ENCODE peak calls at places on chromosome 5, in nine cellular contexts. Y is cardiac muscle cell, G is DND-41, M is SK-N-SH, H is mammary epithelial cell, S is GM13977, C is heart right ventricle, X is testis, I is kidney epithelial cell. V is an unnamed sample.

GRCh38 chr5:113000466-113000865 is 23.9 kb downstream of the DCP2 start:
- DNase-seq in Y (no peak), G (no peak), M (no peak), H (peak), S (no peak), C (no peak), X (no peak), I (no peak), V (no peak)

GRCh38 chr5:180216646-180217171 is 7.7 kb upstream of the RASGEF1C start:
- DNase-seq in Y (no peak), G (no peak), M (no peak), H (no peak), S (no peak), C (no peak), X (no peak), I (no peak), V (no peak)

GRCh38 chr5:72465601-72466563 is 41.3 kb downstream of the ZNF366 start:
- DNase-seq in Y (peak), G (no peak), M (no peak), H (peak), S (peak), C (no peak), X (no peak), I (peak), V (no peak)

GRCh38 chr5:31581498-31582099 is 49.5 kb downstream of the C5orf22 start:
- DNase-seq in Y (peak), G (no peak), M (peak), H (peak), S (no peak), C (no peak), X (no peak), I (no peak), V (no peak)

GRCh38 chr5:136087961-136088871 is 44.4 kb upstream of the SMAD5 start:
- DNase-seq in Y (peak), G (no peak), M (no peak), H (peak), S (no peak), C (peak), X (peak), I (no peak), V (no peak)

GRCh38 chr5:107553063-107553676 is 117.6 kb downstream of the EFNA5 start:
- DNase-seq in Y (peak), G (no peak), M (no peak), H (peak), S (no peak), C (no peak), X (no peak), I (no peak), V (peak)

GRCh38 chr5:34616665-34617064 is 39.5 kb upstream of the RAI14 start:
- DNase-seq in Y (no peak), G (no peak), M (no peak), H (no peak), S (no peak), C (no peak), X (no peak), I (no peak), V (no peak)

GRCh38 chr5:179878222-179879002 is 19.8 kb upstream of the MRNIP start:
- DNase-seq in Y (no peak), G (no peak), M (no peak), H (no peak), S (no peak), C (no peak), X (no peak), I (no peak), V (no peak)

GRCh38 chr5:81506900-81507588 is 113.1 kb upstream of the ACOT12 start:
- DNase-seq in Y (peak), G (peak), M (peak), H (peak), S (peak), C (peak), X (peak), I (peak), V (no peak)

GRCh38 chr5:154756203-154756870 is 1.2 kb downstream of the LARP1 start:
- DNase-seq in Y (peak), G (peak), M (peak), H (peak), S (no peak), C (peak), X (peak), I (no peak), V (peak)

GRCh38 chr5:76527685-76528161 is 95.5 kb downstream of the F2RL2 start:
- DNase-seq in Y (no peak), G (no peak), M (no peak), H (peak), S (no peak), C (no peak), X (no peak), I (peak), V (no peak)

GRCh38 chr5:10499066-10499465 is 57.4 kb downstream of the ROPN1L start:
- DNase-seq in Y (no peak), G (no peak), M (no peak), H (no peak), S (no peak), C (no peak), X (no peak), I (no peak), V (no peak)

GRCh38 chr5:178467261-178468195 is 122.7 kb downstream of the COL23A1 start:
- DNase-seq in Y (peak), G (no peak), M (no peak), H (no peak), S (no peak), C (peak), X (peak), I (no peak), V (no peak)

GRCh38 chr5:117204404-117204803 is 629.8 kb upstream of the SEMA6A start:
- DNase-seq in Y (no peak), G (no peak), M (no peak), H (no peak), S (no peak), C (no peak), X (no peak), I (no peak), V (no peak)

GRCh38 chr5:103674321-103674720 is 111.7 kb upstream of the NUDT12 start:
- DNase-seq in Y (no peak), G (no peak), M (no peak), H (no peak), S (no peak), C (no peak), X (no peak), I (no peak), V (no peak)

GRCh38 chr5:55708732-55709131 is 3.4 kb downstream of the SLC38A9 start:
- DNase-seq in Y (no peak), G (no peak), M (no peak), H (peak), S (no peak), C (no peak), X (no peak), I (no peak), V (no peak)

GRCh38 chr5:1008451-1009358 is at the start of gene NKD2:
- DNase-seq in Y (peak), G (peak), M (peak), H (no peak), S (peak), C (peak), X (peak), I (no peak), V (peak)

GRCh38 chr5:125198270-125198974 is 452.0 kb upstream of the ZNF608 start:
- DNase-seq in Y (peak), G (peak), M (peak), H (peak), S (no peak), C (peak), X (peak), I (no peak), V (peak)

GRCh38 chr5:68329554-68329953 is 114.0 kb downstream of the PIK3R1 start:
- DNase-seq in Y (peak), G (no peak), M (no peak), H (no peak), S (no peak), C (no peak), X (no peak), I (no peak), V (no peak)

GRCh38 chr5:42992035-42992570 is 48.0 kb downstream of the ANXA2R start:
- DNase-seq in Y (peak), G (peak), M (peak), H (peak), S (peak), C (peak), X (peak), I (no peak), V (peak)

GRCh38 chr5:2739360-2740050 is 12.0 kb downstream of the IRX2 start:
- DNase-seq in Y (peak), G (no peak), M (no peak), H (peak), S (no peak), C (no peak), X (no peak), I (no peak), V (peak)

GRCh38 chr5:157115012-157115411 is 6.2 kb upstream of the HAVCR2 start:
- DNase-seq in Y (no peak), G (no peak), M (no peak), H (no peak), S (no peak), C (no peak), X (no peak), I (no peak), V (no peak)

GRCh38 chr5:76785493-76785892 is 33.3 kb upstream of the F2RL1 start:
- DNase-seq in Y (no peak), G (no peak), M (no peak), H (peak), S (no peak), C (no peak), X (no peak), I (peak), V (no peak)

GRCh38 chr5:6583049-6583880 is 49.6 kb downstream of the NSUN2 start:
- DNase-seq in Y (peak), G (no peak), M (peak), H (no peak), S (peak), C (no peak), X (peak), I (no peak), V (peak)

GRCh38 chr5:133247881-133248642 is 196.2 kb downstream of the HSPA4 start:
- DNase-seq in Y (peak), G (no peak), M (peak), H (no peak), S (no peak), C (peak), X (peak), I (no peak), V (no peak)
- TF ChIP-seq CTCF in Y (peak), G (no peak), M (peak), H (no peak), S (peak), C (peak), X (no peak), I (peak), V (peak)

GRCh38 chr5:75335952-75336624 is 932 bp upstream of the HMGCR start:
- DNase-seq in Y (peak), G (peak), M (peak), H (peak), S (peak), C (peak), X (no peak), I (peak), V (no peak)
- TF ChIP-seq CTCF in Y (peak), G (peak), M (peak), H (peak), S (no peak), C (no peak), X (no peak), I (peak), V (peak)

GRCh38 chr5:159508344-159508743 is 178.1 kb upstream of the IL12B start:
- DNase-seq in Y (no peak), G (no peak), M (no peak), H (no peak), S (no peak), C (peak), X (peak), I (no peak), V (no peak)

GRCh38 chr5:159507661-159508060 is 177.4 kb upstream of the IL12B start:
- DNase-seq in Y (no peak), G (no peak), M (no peak), H (no peak), S (no peak), C (no peak), X (no peak), I (no peak), V (no peak)

GRCh38 chr5:159509002-159509660 is 178.8 kb upstream of the IL12B start:
- DNase-seq in Y (peak), G (no peak), M (no peak), H (no peak), S (no peak), C (no peak), X (peak), I (no peak), V (no peak)

GRCh38 chr5:159511570-159511969 is 181.3 kb upstream of the IL12B start:
- DNase-seq in Y (no peak), G (no peak), M (no peak), H (peak), S (no peak), C (no peak), X (no peak), I (no peak), V (no peak)

GRCh38 chr5:159510282-159510681 is 180.0 kb upstream of the IL12B start:
- DNase-seq in Y (peak), G (no peak), M (peak), H (no peak), S (no peak), C (peak), X (peak), I (no peak), V (peak)
- TF ChIP-seq CTCF in Y (peak), G (no peak), M (no peak), H (no peak), S (no peak), C (no peak), X (no peak), I (no peak), V (no peak)

GRCh38 chr5:138824924-138825863 is 49.9 kb downstream of the LRRTM2 start:
- DNase-seq in Y (peak), G (no peak), M (peak), H (no peak), S (peak), C (peak), X (no peak), I (no peak), V (no peak)

GRCh38 chr5:138833095-138833494 is 42.0 kb downstream of the LRRTM2 start:
- DNase-seq in Y (no peak), G (no peak), M (no peak), H (no peak), S (no peak), C (no peak), X (no peak), I (no peak), V (no peak)

GRCh38 chr5:138832218-138832617 is 42.9 kb downstream of the LRRTM2 start:
- DNase-seq in Y (peak), G (no peak), M (no peak), H (no peak), S (no peak), C (no peak), X (no peak), I (no peak), V (no peak)

GRCh38 chr5:138831703-138832102 is 43.4 kb downstream of the LRRTM2 start:
- DNase-seq in Y (no peak), G (no peak), M (no peak), H (no peak), S (no peak), C (no peak), X (no peak), I (no peak), V (no peak)

DNA sequence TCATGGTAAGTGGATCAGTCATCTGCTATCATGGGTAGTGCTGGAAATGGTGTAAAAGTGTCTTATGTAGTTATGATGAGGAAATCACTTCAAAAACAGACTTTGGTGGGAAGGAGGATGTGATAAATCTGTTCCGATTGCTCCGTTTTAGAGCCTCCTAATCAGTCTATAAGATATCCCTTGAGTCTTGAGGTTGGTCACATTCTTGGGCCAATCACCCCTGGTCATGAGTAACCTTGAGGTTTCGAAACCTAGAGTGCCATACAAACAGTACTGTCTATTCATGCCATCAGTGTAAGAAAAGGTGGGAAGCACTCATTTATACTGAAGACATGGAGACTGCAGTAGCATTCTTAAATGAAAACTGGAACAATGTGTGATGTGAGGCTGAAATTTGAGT is 45.8 kb downstream of the LRRTM2 start:
- DNase-seq in Y (peak), G (no peak), M (no peak), H (peak), S (no peak), C (no peak), X (no peak), I (no peak), V (no peak)
- TF ChIP-seq CTCF in Y (no peak), G (no peak), M (no peak), H (no peak), S (no peak), C (no peak), X (no peak), I (no peak), V (no peak)

GRCh38 chr5:30325795-30326194 is 867.7 kb upstream of the CDH6 start:
- DNase-seq in Y (no peak), G (no peak), M (no peak), H (no peak), S (no peak), C (no peak), X (no peak), I (no peak), V (no peak)

GRCh38 chr5:30324083-30324482 is 869.4 kb upstream of the CDH6 start:
- DNase-seq in Y (no peak), G (no peak), M (no peak), H (no peak), S (no peak), C (no peak), X (no peak), I (no peak), V (peak)
- TF ChIP-seq CTCF in Y (no peak), G (no peak), M (no peak), H (no peak), S (no peak), C (no peak), X (no peak), I (no peak), V (no peak)

GRCh38 chr5:176610430-176610763 is 441 bp upstream of the GPRIN1 start:
- DNase-seq in Y (no peak), G (no peak), M (peak), H (no peak), S (no peak), C (no peak), X (no peak), I (no peak), V (no peak)

GRCh38 chr5:176608937-176609723 is 826 bp downstream of the GPRIN1 start:
- DNase-seq in Y (no peak), G (no peak), M (no peak), H (no peak), S (no peak), C (no peak), X (no peak), I (no peak), V (no peak)

GRCh38 chr5:176611435-176611834 is 1.5 kb upstream of the GPRIN1 start:
- DNase-seq in Y (peak), G (peak), M (no peak), H (peak), S (no peak), C (peak), X (peak), I (peak), V (no peak)

GRCh38 chr5:176608142-176608705 is 1.7 kb downstream of the GPRIN1 start:
- DNase-seq in Y (no peak), G (no peak), M (no peak), H (no peak), S (no peak), C (no peak), X (no peak), I (no peak), V (no peak)

GRCh38 chr5:176609724-176610429 is at the start of gene GPRIN1:
- DNase-seq in Y (peak), G (peak), M (peak), H (peak), S (peak), C (peak), X (peak), I (no peak), V (peak)
- TF ChIP-seq CTCF in Y (peak), G (no peak), M (peak), H (peak), S (peak), C (no peak), X (no peak), I (no peak), V (no peak)

GRCh38 chr5:121693864-121694263 is 157.8 kb upstream of the FTMT start:
- DNase-seq in Y (peak), G (no peak), M (no peak), H (peak), S (no peak), C (no peak), X (no peak), I (no peak), V (no peak)
- TF ChIP-seq CTCF in Y (no peak), G (no peak), M (no peak), H (no peak), S (no peak), C (no peak), X (no peak), I (no peak), V (no peak)